ENCODE peak calls at places on chromosomes 2 and 18, in eight cellular contexts. One of them, this sample, is unnamed.

GRCh38 chr2:109055435-109055834 is 66.4 kb upstream of the EDAR start:
- DNase-seq in LoVo: no peak
- DNase-seq in activated CD8-positive, alpha-beta memory T cell treated with anti-CD3 and anti-CD28 coated beads, Interleukin-2, amount 10 ng/mL, durations not matched to agents 7 days and 5 days: no peak
- DNase-seq in fibroblast of lung: no peak
- DNase-seq in Right ventricle myocardium superior: no peak
- DNase-seq in Peyer's patch: no peak
- DNase-seq in activated T-helper 9 cell treated with anti-CD3 and anti-CD28 coated beads, Interleukin-2, amount 50 U/mL, for 16 hours: no peak
- DNase-seq in ovary: no peak
- DNase-seq in this sample: no peak

GRCh38 chr2:16589465-16589864 is 76.2 kb downstream of the CYRIA start:
- DNase-seq in LoVo: no peak
- DNase-seq in activated CD8-positive, alpha-beta memory T cell treated with anti-CD3 and anti-CD28 coated beads, Interleukin-2, amount 10 ng/mL, durations not matched to agents 7 days and 5 days: no peak
- DNase-seq in fibroblast of lung: no peak
- DNase-seq in Right ventricle myocardium superior: no peak
- DNase-seq in Peyer's patch: no peak
- DNase-seq in activated T-helper 9 cell treated with anti-CD3 and anti-CD28 coated beads, Interleukin-2, amount 50 U/mL, for 16 hours: no peak
- DNase-seq in ovary: no peak
- DNase-seq in this sample: no peak

GRCh38 chr2:165586019-165586418 is 116.5 kb downstream of the CSRNP3 start:
- DNase-seq in LoVo: no peak
- DNase-seq in activated CD8-positive, alpha-beta memory T cell treated with anti-CD3 and anti-CD28 coated beads, Interleukin-2, amount 10 ng/mL, durations not matched to agents 7 days and 5 days: no peak
- DNase-seq in fibroblast of lung: no peak
- DNase-seq in Right ventricle myocardium superior: no peak
- DNase-seq in Peyer's patch: no peak
- DNase-seq in activated T-helper 9 cell treated with anti-CD3 and anti-CD28 coated beads, Interleukin-2, amount 50 U/mL, for 16 hours: no peak
- DNase-seq in ovary: no peak
- DNase-seq in this sample: no peak

GRCh38 chr2:165369131-165369935 is 100.2 kb upstream of the CSRNP3 start:
- DNase-seq in LoVo: no peak
- DNase-seq in activated CD8-positive, alpha-beta memory T cell treated with anti-CD3 and anti-CD28 coated beads, Interleukin-2, amount 10 ng/mL, durations not matched to agents 7 days and 5 days: no peak
- DNase-seq in fibroblast of lung: peak; percentile 46
- DNase-seq in Right ventricle myocardium superior: no peak
- DNase-seq in Peyer's patch: no peak
- DNase-seq in activated T-helper 9 cell treated with anti-CD3 and anti-CD28 coated beads, Interleukin-2, amount 50 U/mL, for 16 hours: no peak
- DNase-seq in ovary: no peak
- DNase-seq in this sample: no peak

GRCh38 chr2:8575810-8576423 is 105.9 kb upstream of the ID2 start:
- DNase-seq in LoVo: no peak
- DNase-seq in activated CD8-positive, alpha-beta memory T cell treated with anti-CD3 and anti-CD28 coated beads, Interleukin-2, amount 10 ng/mL, durations not matched to agents 7 days and 5 days: no peak
- DNase-seq in fibroblast of lung: no peak
- DNase-seq in Right ventricle myocardium superior: no peak
- DNase-seq in Peyer's patch: no peak
- DNase-seq in activated T-helper 9 cell treated with anti-CD3 and anti-CD28 coated beads, Interleukin-2, amount 50 U/mL, for 16 hours: no peak
- DNase-seq in ovary: peak; percentile 11
- DNase-seq in this sample: no peak

GRCh38 chr2:7633556-7634153 is 716.4 kb downstream of the RNF144A start:
- DNase-seq in LoVo: no peak
- DNase-seq in activated CD8-positive, alpha-beta memory T cell treated with anti-CD3 and anti-CD28 coated beads, Interleukin-2, amount 10 ng/mL, durations not matched to agents 7 days and 5 days: no peak
- DNase-seq in fibroblast of lung: no peak
- DNase-seq in Right ventricle myocardium superior: no peak
- DNase-seq in Peyer's patch: no peak
- DNase-seq in activated T-helper 9 cell treated with anti-CD3 and anti-CD28 coated beads, Interleukin-2, amount 50 U/mL, for 16 hours: no peak
- DNase-seq in ovary: no peak
- DNase-seq in this sample: no peak

GRCh38 chr2:232761301-232761907 is 15.0 kb downstream of the KCNJ13 start:
- DNase-seq in LoVo: peak; percentile 15
- DNase-seq in activated CD8-positive, alpha-beta memory T cell treated with anti-CD3 and anti-CD28 coated beads, Interleukin-2, amount 10 ng/mL, durations not matched to agents 7 days and 5 days: peak; percentile 57
- DNase-seq in fibroblast of lung: peak; percentile 39
- DNase-seq in Right ventricle myocardium superior: no peak
- DNase-seq in Peyer's patch: no peak
- DNase-seq in activated T-helper 9 cell treated with anti-CD3 and anti-CD28 coated beads, Interleukin-2, amount 50 U/mL, for 16 hours: peak; percentile 6
- DNase-seq in ovary: no peak
- DNase-seq in this sample: no peak

GRCh38 chr18:21979171-21979560 is 190.2 kb upstream of the GATA6 start:
- DNase-seq in LoVo: no peak
- DNase-seq in activated CD8-positive, alpha-beta memory T cell treated with anti-CD3 and anti-CD28 coated beads, Interleukin-2, amount 10 ng/mL, durations not matched to agents 7 days and 5 days: no peak
- DNase-seq in fibroblast of lung: no peak
- DNase-seq in Right ventricle myocardium superior: no peak
- DNase-seq in Peyer's patch: no peak
- DNase-seq in activated T-helper 9 cell treated with anti-CD3 and anti-CD28 coated beads, Interleukin-2, amount 50 U/mL, for 16 hours: no peak
- DNase-seq in ovary: no peak
- DNase-seq in this sample: no peak

GRCh38 chr2:224669449-224669848 is 46.7 kb downstream of the CCDC195 start:
- DNase-seq in LoVo: no peak
- DNase-seq in activated CD8-positive, alpha-beta memory T cell treated with anti-CD3 and anti-CD28 coated beads, Interleukin-2, amount 10 ng/mL, durations not matched to agents 7 days and 5 days: no peak
- DNase-seq in fibroblast of lung: peak; percentile 24
- DNase-seq in Right ventricle myocardium superior: no peak
- DNase-seq in Peyer's patch: no peak
- DNase-seq in activated T-helper 9 cell treated with anti-CD3 and anti-CD28 coated beads, Interleukin-2, amount 50 U/mL, for 16 hours: no peak
- DNase-seq in ovary: no peak
- DNase-seq in this sample: no peak

GRCh38 chr2:192888090-192888489 is 693.4 kb upstream of the TMEFF2 start:
- DNase-seq in LoVo: no peak
- DNase-seq in activated CD8-positive, alpha-beta memory T cell treated with anti-CD3 and anti-CD28 coated beads, Interleukin-2, amount 10 ng/mL, durations not matched to agents 7 days and 5 days: no peak
- DNase-seq in fibroblast of lung: no peak
- DNase-seq in Right ventricle myocardium superior: no peak
- DNase-seq in Peyer's patch: no peak
- DNase-seq in activated T-helper 9 cell treated with anti-CD3 and anti-CD28 coated beads, Interleukin-2, amount 50 U/mL, for 16 hours: no peak
- DNase-seq in ovary: no peak
- DNase-seq in this sample: no peak

GRCh38 chr2:54568876-54569298 is 112.8 kb downstream of the SPTBN1 start:
- DNase-seq in LoVo: peak; percentile 63
- DNase-seq in activated CD8-positive, alpha-beta memory T cell treated with anti-CD3 and anti-CD28 coated beads, Interleukin-2, amount 10 ng/mL, durations not matched to agents 7 days and 5 days: no peak
- DNase-seq in fibroblast of lung: no peak
- DNase-seq in Right ventricle myocardium superior: no peak
- DNase-seq in Peyer's patch: no peak
- DNase-seq in activated T-helper 9 cell treated with anti-CD3 and anti-CD28 coated beads, Interleukin-2, amount 50 U/mL, for 16 hours: no peak
- DNase-seq in ovary: no peak
- DNase-seq in this sample: no peak

GRCh38 chr2:59249441-59250330 is 1008.6 kb upstream of the FANCL start:
- DNase-seq in LoVo: no peak
- DNase-seq in activated CD8-positive, alpha-beta memory T cell treated with anti-CD3 and anti-CD28 coated beads, Interleukin-2, amount 10 ng/mL, durations not matched to agents 7 days and 5 days: no peak
- DNase-seq in fibroblast of lung: no peak
- DNase-seq in Right ventricle myocardium superior: no peak
- DNase-seq in Peyer's patch: no peak
- DNase-seq in activated T-helper 9 cell treated with anti-CD3 and anti-CD28 coated beads, Interleukin-2, amount 50 U/mL, for 16 hours: no peak
- DNase-seq in ovary: no peak
- DNase-seq in this sample: no peak

GRCh38 chr2:144102386-144102785 is 417.5 kb downstream of the ZEB2 start:
- DNase-seq in LoVo: no peak
- DNase-seq in activated CD8-positive, alpha-beta memory T cell treated with anti-CD3 and anti-CD28 coated beads, Interleukin-2, amount 10 ng/mL, durations not matched to agents 7 days and 5 days: no peak
- DNase-seq in fibroblast of lung: no peak
- DNase-seq in Right ventricle myocardium superior: no peak
- DNase-seq in Peyer's patch: no peak
- DNase-seq in activated T-helper 9 cell treated with anti-CD3 and anti-CD28 coated beads, Interleukin-2, amount 50 U/mL, for 16 hours: no peak
- DNase-seq in ovary: no peak
- DNase-seq in this sample: no peak

GRCh38 chr2:221787561-221787960 is 215.5 kb upstream of the EPHA4 start:
- DNase-seq in LoVo: no peak
- DNase-seq in activated CD8-positive, alpha-beta memory T cell treated with anti-CD3 and anti-CD28 coated beads, Interleukin-2, amount 10 ng/mL, durations not matched to agents 7 days and 5 days: no peak
- DNase-seq in fibroblast of lung: no peak
- DNase-seq in Right ventricle myocardium superior: no peak
- DNase-seq in Peyer's patch: no peak
- DNase-seq in activated T-helper 9 cell treated with anti-CD3 and anti-CD28 coated beads, Interleukin-2, amount 50 U/mL, for 16 hours: no peak
- DNase-seq in ovary: no peak
- DNase-seq in this sample: no peak

GRCh38 chr2:224151161-224151560 is 112.1 kb upstream of the SERPINE2 start:
- DNase-seq in LoVo: peak; percentile 66
- DNase-seq in activated CD8-positive, alpha-beta memory T cell treated with anti-CD3 and anti-CD28 coated beads, Interleukin-2, amount 10 ng/mL, durations not matched to agents 7 days and 5 days: no peak
- DNase-seq in fibroblast of lung: no peak
- DNase-seq in Right ventricle myocardium superior: no peak
- DNase-seq in Peyer's patch: no peak
- DNase-seq in activated T-helper 9 cell treated with anti-CD3 and anti-CD28 coated beads, Interleukin-2, amount 50 U/mL, for 16 hours: no peak
- DNase-seq in ovary: no peak
- DNase-seq in this sample: no peak

GRCh38 chr18:3903341-3903740 is 453.4 kb downstream of the TGIF1 start:
- DNase-seq in LoVo: no peak
- DNase-seq in activated CD8-positive, alpha-beta memory T cell treated with anti-CD3 and anti-CD28 coated beads, Interleukin-2, amount 10 ng/mL, durations not matched to agents 7 days and 5 days: no peak
- DNase-seq in fibroblast of lung: peak; percentile 96
- DNase-seq in Right ventricle myocardium superior: no peak
- DNase-seq in Peyer's patch: no peak
- DNase-seq in activated T-helper 9 cell treated with anti-CD3 and anti-CD28 coated beads, Interleukin-2, amount 50 U/mL, for 16 hours: no peak
- DNase-seq in ovary: no peak
- DNase-seq in this sample: no peak

GRCh38 chr2:46135936-46136335 is 161.3 kb upstream of the EPAS1 start:
- DNase-seq in LoVo: no peak
- DNase-seq in activated CD8-positive, alpha-beta memory T cell treated with anti-CD3 and anti-CD28 coated beads, Interleukin-2, amount 10 ng/mL, durations not matched to agents 7 days and 5 days: no peak
- DNase-seq in fibroblast of lung: peak; percentile 93
- DNase-seq in Right ventricle myocardium superior: no peak
- DNase-seq in Peyer's patch: no peak
- DNase-seq in activated T-helper 9 cell treated with anti-CD3 and anti-CD28 coated beads, Interleukin-2, amount 50 U/mL, for 16 hours: no peak
- DNase-seq in ovary: no peak
- DNase-seq in this sample: no peak

GRCh38 chr2:65850695-65851094 is 418.3 kb upstream of the SPRED2 start:
- DNase-seq in LoVo: no peak
- DNase-seq in activated CD8-positive, alpha-beta memory T cell treated with anti-CD3 and anti-CD28 coated beads, Interleukin-2, amount 10 ng/mL, durations not matched to agents 7 days and 5 days: no peak
- DNase-seq in fibroblast of lung: no peak
- DNase-seq in Right ventricle myocardium superior: no peak
- DNase-seq in Peyer's patch: no peak
- DNase-seq in activated T-helper 9 cell treated with anti-CD3 and anti-CD28 coated beads, Interleukin-2, amount 50 U/mL, for 16 hours: no peak
- DNase-seq in ovary: no peak
- DNase-seq in this sample: no peak

GRCh38 chr2:85734015-85734414 is 19.8 kb upstream of the ATOH8 start:
- DNase-seq in LoVo: no peak
- DNase-seq in activated CD8-positive, alpha-beta memory T cell treated with anti-CD3 and anti-CD28 coated beads, Interleukin-2, amount 10 ng/mL, durations not matched to agents 7 days and 5 days: no peak
- DNase-seq in fibroblast of lung: no peak
- DNase-seq in Right ventricle myocardium superior: no peak
- DNase-seq in Peyer's patch: no peak
- DNase-seq in activated T-helper 9 cell treated with anti-CD3 and anti-CD28 coated beads, Interleukin-2, amount 50 U/mL, for 16 hours: no peak
- DNase-seq in ovary: no peak
- DNase-seq in this sample: no peak

GRCh38 chr2:229980440-229981184 is 58.3 kb downstream of the FBXO36 start:
- DNase-seq in LoVo: peak; percentile 14
- DNase-seq in activated CD8-positive, alpha-beta memory T cell treated with anti-CD3 and anti-CD28 coated beads, Interleukin-2, amount 10 ng/mL, durations not matched to agents 7 days and 5 days: peak; percentile 46
- DNase-seq in fibroblast of lung: peak; percentile 73
- DNase-seq in Right ventricle myocardium superior: peak; percentile 82
- DNase-seq in Peyer's patch: no peak
- DNase-seq in activated T-helper 9 cell treated with anti-CD3 and anti-CD28 coated beads, Interleukin-2, amount 50 U/mL, for 16 hours: no peak
- DNase-seq in ovary: peak; percentile 68
- DNase-seq in this sample: peak; percentile 19

GRCh38 chr18:9139400-9140039 is 2.9 kb downstream of the ANKRD12 start:
- DNase-seq in LoVo: no peak
- DNase-seq in activated CD8-positive, alpha-beta memory T cell treated with anti-CD3 and anti-CD28 coated beads, Interleukin-2, amount 10 ng/mL, durations not matched to agents 7 days and 5 days: no peak
- DNase-seq in fibroblast of lung: no peak
- DNase-seq in Right ventricle myocardium superior: no peak
- DNase-seq in Peyer's patch: no peak
- DNase-seq in activated T-helper 9 cell treated with anti-CD3 and anti-CD28 coated beads, Interleukin-2, amount 50 U/mL, for 16 hours: no peak
- DNase-seq in ovary: no peak
- DNase-seq in this sample: no peak

GRCh38 chr18:63578357-63578958 is 8.7 kb upstream of the SERPINB13 start:
- DNase-seq in LoVo: peak; percentile 24
- DNase-seq in activated CD8-positive, alpha-beta memory T cell treated with anti-CD3 and anti-CD28 coated beads, Interleukin-2, amount 10 ng/mL, durations not matched to agents 7 days and 5 days: no peak
- DNase-seq in fibroblast of lung: peak; percentile 8
- DNase-seq in Right ventricle myocardium superior: no peak
- DNase-seq in Peyer's patch: no peak
- DNase-seq in activated T-helper 9 cell treated with anti-CD3 and anti-CD28 coated beads, Interleukin-2, amount 50 U/mL, for 16 hours: no peak
- DNase-seq in ovary: no peak
- DNase-seq in this sample: no peak

GRCh38 chr2:172131713-172132555 is 29.2 kb upstream of the DLX2 start:
- DNase-seq in LoVo: no peak
- DNase-seq in activated CD8-positive, alpha-beta memory T cell treated with anti-CD3 and anti-CD28 coated beads, Interleukin-2, amount 10 ng/mL, durations not matched to agents 7 days and 5 days: no peak
- DNase-seq in fibroblast of lung: no peak
- DNase-seq in Right ventricle myocardium superior: no peak
- DNase-seq in Peyer's patch: no peak
- DNase-seq in activated T-helper 9 cell treated with anti-CD3 and anti-CD28 coated beads, Interleukin-2, amount 50 U/mL, for 16 hours: no peak
- DNase-seq in ovary: no peak
- DNase-seq in this sample: no peak

This sample was measured in HL-60.